ENCODE peak calls at places on chromosomes 12 and 14, in four cellular contexts. J is Peyer's patch, L is suprapubic skin, G is IMR-90. A is an unnamed sample.

GRCh38 chr14:26966942-26967341 is 369.1 kb upstream of the NOVA1 start:
- DNase-seq in J (peak), L (no peak), G (no peak), A (no peak)

GRCh38 chr14:46490150-46490769 is 161.3 kb downstream of the RPL10L start:
- DNase-seq in J (no peak), L (no peak), G (no peak), A (no peak)

GRCh38 chr14:99644723-99645544 is at the start of gene HHIPL1:
- DNase-seq in J (no peak), L (no peak), G (peak), A (no peak)

GRCh38 chr14:82084813-82085212 is 551.2 kb upstream of the SEL1L start:
- DNase-seq in J (no peak), L (no peak), G (no peak), A (no peak)

GRCh38 chr14:52051251-52051650 is 17.6 kb downstream of the NID2 start:
- DNase-seq in J (no peak), L (no peak), G (no peak), A (no peak)

GRCh38 chr14:75229923-75230792 is 48.5 kb upstream of the FOS start:
- DNase-seq in J (peak), L (no peak), G (peak), A (peak)

GRCh38 chr12:39902823-39903222 is 203.1 kb downstream of the SLC2A13 start:
- DNase-seq in J (no peak), L (no peak), G (no peak), A (no peak)

GRCh38 chr12:106342397-106343212 is 14.9 kb upstream of the POLR3B start:
- DNase-seq in J (peak), L (peak), G (peak), A (peak)

GRCh38 chr12:129773170-129773493 is 130.7 kb downstream of the TMEM132D start:
- DNase-seq in J (no peak), L (no peak), G (no peak), A (no peak)

GRCh38 chr14:91185721-91186120 is 58.8 kb downstream of the GPR68 start:
- DNase-seq in J (no peak), L (no peak), G (peak), A (no peak)

GRCh38 chr12:45914090-45914489 is 76.3 kb downstream of the SCAF11 start:
- DNase-seq in J (no peak), L (no peak), G (peak), A (no peak)

GRCh38 chr14:102523200-102524025 is 13.8 kb upstream of the ANKRD9 start:
- DNase-seq in J (peak), L (no peak), G (no peak), A (peak)

GRCh38 chr12:102847131-102847530 is 69.9 kb downstream of the PAH start:
- DNase-seq in J (no peak), L (no peak), G (no peak), A (no peak)

GRCh38 chr14:63745272-63745671 is 17.4 kb upstream of the SGPP1 start:
- DNase-seq in J (no peak), L (no peak), G (no peak), A (no peak)

GRCh38 chr14:63747836-63748235 is 20.0 kb upstream of the SGPP1 start:
- DNase-seq in J (no peak), L (no peak), G (no peak), A (no peak)

DNA sequence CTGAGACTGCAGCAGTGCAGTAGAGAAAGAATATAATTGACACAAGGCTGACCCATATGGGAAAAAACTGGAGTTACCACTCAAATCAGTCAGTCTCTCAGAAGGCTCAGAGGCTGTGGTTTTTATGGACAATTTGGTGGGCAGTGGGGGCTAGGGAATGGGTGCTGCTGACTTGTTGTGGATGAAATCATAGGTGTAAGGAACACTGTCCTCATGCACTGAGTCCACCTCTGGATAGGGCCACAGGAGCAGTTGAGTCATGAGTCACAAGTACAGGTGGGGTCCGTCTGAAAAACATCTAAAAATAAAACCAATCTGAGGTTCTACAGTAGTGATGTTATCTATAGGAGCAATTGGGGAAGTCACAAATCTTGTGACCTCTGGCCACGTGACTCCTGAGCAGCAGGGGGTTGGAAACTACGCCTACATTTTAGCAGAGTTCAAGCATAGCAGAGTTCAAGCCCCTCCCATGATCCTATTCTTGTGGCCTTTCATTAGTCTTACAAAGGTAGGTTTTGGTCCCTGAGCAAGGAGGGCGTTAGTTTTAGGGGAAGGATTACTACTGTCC is 18.1 kb upstream of the SGPP1 start:
- DNase-seq in J (peak), L (no peak), G (no peak), A (no peak)
- TF ChIP-seq CTCF in J (no peak), L (no peak), G (no peak), A (no peak)

DNA sequence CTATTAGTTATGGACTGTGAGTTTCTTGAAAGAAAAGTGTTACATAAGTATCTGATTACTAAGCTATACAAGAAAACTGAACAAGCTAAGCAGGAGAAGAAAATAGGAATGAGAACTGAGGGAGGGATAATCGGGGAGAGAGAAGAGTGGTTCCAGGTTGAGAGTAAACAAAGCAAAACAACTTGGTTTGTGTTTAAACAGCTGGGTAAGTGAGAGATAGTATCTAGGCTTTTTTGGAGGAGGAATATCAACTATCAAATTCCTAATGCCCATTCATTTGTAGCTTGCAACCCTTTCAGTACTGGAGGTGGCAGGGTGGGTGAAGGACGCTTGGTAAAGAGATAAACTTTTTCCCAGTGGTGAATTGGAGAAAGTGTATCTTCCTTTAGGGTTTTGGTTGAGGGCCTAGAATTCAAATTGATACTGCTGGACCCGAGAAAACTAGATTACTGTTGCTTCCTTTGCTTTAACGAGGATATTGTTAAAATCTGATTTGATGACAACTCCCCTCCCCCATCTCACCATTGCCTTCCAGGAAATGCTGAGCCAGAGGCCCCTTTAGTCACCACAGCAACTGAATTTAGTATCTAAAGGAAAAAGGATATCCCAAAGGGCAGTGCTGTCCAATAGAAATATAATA is 2.0 kb upstream of the SLC2A3 start:
- DNase-seq in J (no peak), L (no peak), G (no peak), A (no peak)
- TF ChIP-seq CTCF in J (peak), L (no peak), G (peak), A (no peak)

GRCh38 chr14:93912785-93913184 is 14.4 kb upstream of the FAM181A start:
- DNase-seq in J (no peak), L (no peak), G (no peak), A (no peak)

GRCh38 chr14:93914278-93914677 is 12.9 kb upstream of the FAM181A start:
- DNase-seq in J (no peak), L (no peak), G (no peak), A (no peak)

GRCh38 chr14:93915070-93915705 is 12.0 kb upstream of the FAM181A start:
- DNase-seq in J (no peak), L (no peak), G (no peak), A (peak)

GRCh38 chr14:93909429-93910128 is 17.6 kb upstream of the FAM181A start:
- DNase-seq in J (no peak), L (no peak), G (no peak), A (no peak)

DNA sequence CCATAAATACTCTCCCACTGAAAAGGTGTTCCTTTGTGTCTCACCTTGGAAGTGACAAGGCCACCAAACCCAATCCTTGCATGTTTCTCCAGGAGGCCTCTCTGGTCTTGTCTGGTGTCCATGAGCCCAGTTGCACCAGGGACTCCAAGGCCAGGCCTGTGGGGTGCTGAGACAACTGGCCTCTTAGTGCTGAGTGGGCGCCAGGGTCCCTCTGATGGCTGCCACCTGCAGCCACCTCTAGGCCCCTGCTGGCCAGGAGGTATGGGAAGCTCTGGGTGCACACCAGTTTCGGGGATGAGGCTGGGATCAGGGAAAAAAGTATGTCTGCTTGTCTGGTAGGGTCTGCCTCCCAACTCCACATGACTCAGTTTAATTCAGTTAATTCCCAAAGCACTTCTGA is 15.2 kb upstream of the FAM181A start:
- DNase-seq in J (no peak), L (no peak), G (no peak), A (no peak)
- TF ChIP-seq CTCF in J (no peak), L (no peak), G (no peak), A (no peak)

DNA sequence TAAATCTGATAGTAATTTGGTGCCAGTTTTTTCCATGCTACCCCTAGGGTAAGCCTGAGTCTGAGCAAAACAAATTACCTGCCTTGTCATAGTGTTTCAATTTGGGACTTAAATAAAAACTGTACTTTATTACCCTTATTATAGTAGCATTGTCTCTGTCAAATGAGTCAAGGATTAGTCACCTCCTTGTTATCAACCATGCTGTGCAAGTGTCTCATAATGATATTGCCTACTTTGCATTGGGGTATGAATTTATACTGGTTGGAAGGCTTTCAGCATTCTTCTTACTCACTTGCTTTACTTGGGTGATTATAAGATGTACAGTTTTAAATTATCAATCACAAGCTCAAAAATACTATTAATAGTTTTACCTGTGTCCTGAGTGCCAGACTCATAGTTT is 380.1 kb downstream of the LRFN5 start:
- DNase-seq in J (no peak), L (no peak), G (peak), A (no peak)
- TF ChIP-seq CTCF in J (no peak), L (no peak), G (no peak), A (no peak)

GRCh38 chr12:47783821-47784819 is 11.1 kb downstream of the SLC48A1 start:
- DNase-seq in J (no peak), L (peak), G (no peak), A (no peak)

GRCh38 chr12:47783024-47783755 is 10.2 kb downstream of the SLC48A1 start:
- DNase-seq in J (no peak), L (no peak), G (no peak), A (no peak)

GRCh38 chr12:47781479-47782371 is 8.7 kb downstream of the SLC48A1 start:
- DNase-seq in J (no peak), L (no peak), G (no peak), A (peak)

GRCh38 chr12:47779943-47780504 is 7.0 kb downstream of the SLC48A1 start:
- DNase-seq in J (no peak), L (no peak), G (no peak), A (peak)

DNA sequence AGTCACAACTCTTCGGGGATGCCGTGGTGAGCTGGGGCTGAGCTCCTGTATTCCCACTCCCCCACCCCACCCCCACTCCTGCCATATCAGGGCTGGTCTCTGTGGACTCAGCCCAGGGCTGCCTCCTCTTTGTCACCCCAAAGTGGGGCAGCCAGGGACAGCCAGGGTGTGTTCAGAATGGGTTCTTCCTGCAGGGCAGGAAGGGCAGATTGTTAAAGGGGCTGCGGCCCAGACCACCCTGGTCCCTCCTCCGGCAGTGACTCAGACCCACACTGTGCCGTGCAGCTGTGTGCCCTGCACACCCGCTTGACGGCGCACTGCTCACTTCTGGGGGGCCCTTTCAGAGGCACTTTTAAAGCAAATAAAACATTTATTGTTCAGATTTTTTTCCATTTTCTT is 9.3 kb downstream of the SLC48A1 start:
- DNase-seq in J (no peak), L (no peak), G (no peak), A (no peak)
- TF ChIP-seq CTCF in J (no peak), L (no peak), G (no peak), A (no peak)

DNA sequence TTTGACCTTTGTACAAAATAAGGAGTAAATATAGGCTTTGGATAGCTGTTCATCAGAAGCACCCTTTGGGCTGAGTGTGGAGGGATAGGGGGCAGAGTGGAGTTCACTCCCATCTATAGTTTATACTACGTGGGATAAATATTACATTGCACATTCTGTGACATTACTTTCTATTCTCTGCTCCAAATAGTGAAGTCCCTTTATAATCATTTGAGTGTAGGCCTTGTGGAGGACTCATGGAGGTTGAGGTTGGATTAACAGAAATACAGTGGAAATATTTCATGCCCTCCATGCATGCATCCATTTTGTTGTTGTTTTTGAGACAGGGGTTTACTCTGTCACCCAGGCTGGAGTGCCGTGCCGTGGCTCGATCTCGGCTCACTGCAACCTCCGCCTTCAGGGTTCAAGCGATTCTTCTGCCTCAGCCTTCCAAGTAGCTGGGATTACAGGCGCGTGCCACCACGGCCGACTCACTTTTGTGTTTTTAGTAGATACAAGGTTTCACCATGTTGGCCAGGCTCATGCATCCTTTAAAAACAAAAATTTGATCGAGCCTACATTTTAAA is 1.4 kb downstream of the CHPT1 start:
- DNase-seq in J (peak), L (no peak), G (peak), A (no peak)
- TF ChIP-seq CTCF in J (no peak), L (no peak), G (peak), A (no peak)

GRCh38 chr14:106807493-106807892 is 1281.1 kb downstream of the TMEM121 start:
- DNase-seq in J (no peak), L (no peak), G (no peak), A (no peak)

GRCh38 chr14:106811167-106811566 is 1284.8 kb downstream of the TMEM121 start:
- DNase-seq in J (no peak), L (no peak), G (no peak), A (no peak)

GRCh38 chr14:106808907-106809306 is 1282.5 kb downstream of the TMEM121 start:
- DNase-seq in J (no peak), L (no peak), G (no peak), A (no peak)

GRCh38 chr14:106809615-106810014 is 1283.2 kb downstream of the TMEM121 start:
- DNase-seq in J (no peak), L (no peak), G (no peak), A (no peak)

GRCh38 chr14:106808458-106808857 is 1282.1 kb downstream of the TMEM121 start:
- DNase-seq in J (no peak), L (no peak), G (no peak), A (no peak)
- TF ChIP-seq CTCF in J (no peak), L (no peak), G (no peak), A (no peak)

GRCh38 chr12:119231774-119232173 is 53.0 kb downstream of the HSPB8 start:
- DNase-seq in J (no peak), L (no peak), G (no peak), A (no peak)
- TF ChIP-seq CTCF in J (no peak), L (no peak), G (no peak), A (no peak)

GRCh38 chr12:34625116-34625515 is 602.8 kb downstream of the ALG10 start:
- DNase-seq in J (no peak), L (no peak), G (no peak), A (no peak)
- TF ChIP-seq CTCF in J (no peak), L (no peak), G (no peak), A (no peak)

GRCh38 chr12:101172316-101172715 is 37.7 kb downstream of the SLC5A8 start:
- DNase-seq in J (no peak), L (no peak), G (peak), A (no peak)
- TF ChIP-seq CTCF in J (no peak), L (no peak), G (no peak), A (no peak)